ENCODE peak calls at places on chromosome 4, in nine cellular contexts. One of them, this sample, is unnamed.

GRCh38 chr4:128558896-128559669 is 250.4 kb upstream of the JADE1 start:
- DNase-seq in kidney epithelial cell: no peak
- DNase-seq in aorta: peak
- DNase-seq in choroid plexus epithelial cell: no peak
- DNase-seq in mammary epithelial cell: no peak
- DNase-seq in stimulated activated CD4-positive, alpha-beta T cell treated with anti-CD3 and anti-CD28 coated beads, Interleukin-1b, Interleukin-23, amount 100 ng/mL, for 24 hours: no peak
- DNase-seq in brain microvascular endothelial cell: no peak
- DNase-seq in GM12892: no peak
- DNase-seq in MM.1S: peak
- DNase-seq in this sample: no peak

GRCh38 chr4:113169368-113169767 is 119.9 kb downstream of the ANK2 start:
- DNase-seq in kidney epithelial cell: peak
- DNase-seq in aorta: no peak
- DNase-seq in choroid plexus epithelial cell: peak
- DNase-seq in mammary epithelial cell: no peak
- DNase-seq in stimulated activated CD4-positive, alpha-beta T cell treated with anti-CD3 and anti-CD28 coated beads, Interleukin-1b, Interleukin-23, amount 100 ng/mL, for 24 hours: no peak
- DNase-seq in brain microvascular endothelial cell: peak
- DNase-seq in GM12892: no peak
- DNase-seq in MM.1S: no peak
- DNase-seq in this sample: no peak

GRCh38 chr4:72701987-72702819 is 133.2 kb upstream of the ADAMTS3 start:
- DNase-seq in kidney epithelial cell: peak
- DNase-seq in aorta: no peak
- DNase-seq in choroid plexus epithelial cell: peak
- DNase-seq in mammary epithelial cell: peak
- DNase-seq in stimulated activated CD4-positive, alpha-beta T cell treated with anti-CD3 and anti-CD28 coated beads, Interleukin-1b, Interleukin-23, amount 100 ng/mL, for 24 hours: no peak
- DNase-seq in brain microvascular endothelial cell: peak
- DNase-seq in GM12892: no peak
- DNase-seq in MM.1S: peak
- DNase-seq in this sample: no peak

GRCh38 chr4:107069049-107069448 is 32.9 kb upstream of the DKK2 start:
- DNase-seq in kidney epithelial cell: no peak
- DNase-seq in aorta: no peak
- DNase-seq in choroid plexus epithelial cell: peak
- DNase-seq in mammary epithelial cell: peak
- DNase-seq in stimulated activated CD4-positive, alpha-beta T cell treated with anti-CD3 and anti-CD28 coated beads, Interleukin-1b, Interleukin-23, amount 100 ng/mL, for 24 hours: no peak
- DNase-seq in brain microvascular endothelial cell: peak
- DNase-seq in GM12892: no peak
- DNase-seq in MM.1S: no peak
- DNase-seq in this sample: no peak

GRCh38 chr4:6627832-6628231 is 12.7 kb upstream of the MRFAP1 start:
- DNase-seq in kidney epithelial cell: no peak
- DNase-seq in aorta: no peak
- DNase-seq in choroid plexus epithelial cell: no peak
- DNase-seq in mammary epithelial cell: no peak
- DNase-seq in stimulated activated CD4-positive, alpha-beta T cell treated with anti-CD3 and anti-CD28 coated beads, Interleukin-1b, Interleukin-23, amount 100 ng/mL, for 24 hours: no peak
- DNase-seq in brain microvascular endothelial cell: no peak
- DNase-seq in GM12892: no peak
- DNase-seq in MM.1S: no peak
- DNase-seq in this sample: no peak

GRCh38 chr4:53015681-53016080 is 153.6 kb downstream of the RASL11B start:
- DNase-seq in kidney epithelial cell: no peak
- DNase-seq in aorta: no peak
- DNase-seq in choroid plexus epithelial cell: peak
- DNase-seq in mammary epithelial cell: no peak
- DNase-seq in stimulated activated CD4-positive, alpha-beta T cell treated with anti-CD3 and anti-CD28 coated beads, Interleukin-1b, Interleukin-23, amount 100 ng/mL, for 24 hours: no peak
- DNase-seq in brain microvascular endothelial cell: peak
- DNase-seq in GM12892: no peak
- DNase-seq in MM.1S: no peak
- DNase-seq in this sample: no peak

GRCh38 chr4:88630756-88631155 is 38.5 kb downstream of the HERC3 start:
- DNase-seq in kidney epithelial cell: no peak
- DNase-seq in aorta: no peak
- DNase-seq in choroid plexus epithelial cell: peak
- DNase-seq in mammary epithelial cell: peak
- DNase-seq in stimulated activated CD4-positive, alpha-beta T cell treated with anti-CD3 and anti-CD28 coated beads, Interleukin-1b, Interleukin-23, amount 100 ng/mL, for 24 hours: no peak
- DNase-seq in brain microvascular endothelial cell: peak
- DNase-seq in GM12892: no peak
- DNase-seq in MM.1S: no peak
- DNase-seq in this sample: no peak

GRCh38 chr4:82519072-82519471 is 42.7 kb downstream of the TMEM150C start:
- DNase-seq in kidney epithelial cell: no peak
- DNase-seq in aorta: no peak
- DNase-seq in choroid plexus epithelial cell: peak
- DNase-seq in mammary epithelial cell: no peak
- DNase-seq in stimulated activated CD4-positive, alpha-beta T cell treated with anti-CD3 and anti-CD28 coated beads, Interleukin-1b, Interleukin-23, amount 100 ng/mL, for 24 hours: no peak
- DNase-seq in brain microvascular endothelial cell: peak
- DNase-seq in GM12892: no peak
- DNase-seq in MM.1S: no peak
- DNase-seq in this sample: no peak

GRCh38 chr4:6608758-6609414 is 31.6 kb upstream of the MRFAP1 start:
- DNase-seq in kidney epithelial cell: no peak
- DNase-seq in aorta: no peak
- DNase-seq in choroid plexus epithelial cell: peak
- DNase-seq in mammary epithelial cell: no peak
- DNase-seq in stimulated activated CD4-positive, alpha-beta T cell treated with anti-CD3 and anti-CD28 coated beads, Interleukin-1b, Interleukin-23, amount 100 ng/mL, for 24 hours: no peak
- DNase-seq in brain microvascular endothelial cell: peak
- DNase-seq in GM12892: no peak
- DNase-seq in MM.1S: no peak
- DNase-seq in this sample: no peak

This sample was measured in activated B cell treated with CpG ODN at 0.5 μM for 24 hours.